ENCODE peak calls at places on chromosomes 2 and 18, in eight cellular contexts. One of them, this sample, is unnamed.

GRCh38 chr18:35695803-35696202 is 114.3 kb downstream of the GALNT1 start:
- DNase-seq in dorsolateral prefrontal cortex: peak
- DNase-seq in M059J: no peak
- DNase-seq in stimulated activated CD4-positive, alpha-beta T cell treated with anti-CD3 and anti-CD28 coated beads, Interleukin-15, amount 100 ng/mL, for 24 hours: no peak
- DNase-seq in astrocyte of the hippocampus: peak
- DNase-seq in activated CD4-positive, CD25-positive, alpha-beta regulatory T cell: no peak
- DNase-seq in GM12892: no peak
- DNase-seq in SW480: no peak
- DNase-seq in this sample: no peak

GRCh38 chr18:75531851-75532241 is 104.3 kb upstream of the SMIM21 start:
- DNase-seq in M059J: no peak
- DNase-seq in activated CD4-positive, CD25-positive, alpha-beta regulatory T cell: no peak
- DNase-seq in stimulated activated CD4-positive, alpha-beta T cell treated with anti-CD3 and anti-CD28 coated beads, Interleukin-15, amount 100 ng/mL, for 24 hours: no peak
- DNase-seq in GM12892: no peak
- DNase-seq in astrocyte of the hippocampus: no peak
- DNase-seq in dorsolateral prefrontal cortex: no peak
- DNase-seq in SW480: no peak
- DNase-seq in this sample: no peak

GRCh38 chr2:144414324-144414845 is 105.5 kb downstream of the ZEB2 start:
- DNase-seq in dorsolateral prefrontal cortex: no peak
- DNase-seq in astrocyte of the hippocampus: peak
- DNase-seq in SW480: no peak
- DNase-seq in stimulated activated CD4-positive, alpha-beta T cell treated with anti-CD3 and anti-CD28 coated beads, Interleukin-15, amount 100 ng/mL, for 24 hours: peak
- DNase-seq in GM12892: no peak
- DNase-seq in M059J: peak
- DNase-seq in activated CD4-positive, CD25-positive, alpha-beta regulatory T cell: no peak
- DNase-seq in this sample: peak

GRCh38 chr2:1082456-1083205 is 132.0 kb downstream of the SNTG2 start:
- DNase-seq in M059J: no peak
- DNase-seq in activated CD4-positive, CD25-positive, alpha-beta regulatory T cell: no peak
- DNase-seq in SW480: no peak
- DNase-seq in stimulated activated CD4-positive, alpha-beta T cell treated with anti-CD3 and anti-CD28 coated beads, Interleukin-15, amount 100 ng/mL, for 24 hours: no peak
- DNase-seq in astrocyte of the hippocampus: no peak
- DNase-seq in dorsolateral prefrontal cortex: no peak
- DNase-seq in GM12892: no peak
- DNase-seq in this sample: no peak

GRCh38 chr18:23918395-23919032 is 96.0 kb upstream of the TTC39C start:
- DNase-seq in M059J: peak
- DNase-seq in stimulated activated CD4-positive, alpha-beta T cell treated with anti-CD3 and anti-CD28 coated beads, Interleukin-15, amount 100 ng/mL, for 24 hours: peak
- DNase-seq in activated CD4-positive, CD25-positive, alpha-beta regulatory T cell: peak
- DNase-seq in dorsolateral prefrontal cortex: peak
- DNase-seq in SW480: peak
- DNase-seq in GM12892: peak
- DNase-seq in astrocyte of the hippocampus: peak
- DNase-seq in this sample: peak

GRCh38 chr2:173354073-173354600 is 535 bp upstream of the CDCA7 start:
- DNase-seq in M059J: peak
- DNase-seq in activated CD4-positive, CD25-positive, alpha-beta regulatory T cell: no peak
- DNase-seq in astrocyte of the hippocampus: no peak
- DNase-seq in GM12892: peak
- DNase-seq in dorsolateral prefrontal cortex: no peak
- DNase-seq in stimulated activated CD4-positive, alpha-beta T cell treated with anti-CD3 and anti-CD28 coated beads, Interleukin-15, amount 100 ng/mL, for 24 hours: no peak
- DNase-seq in SW480: peak
- DNase-seq in this sample: no peak

GRCh38 chr2:120669121-120669952 is 66.3 kb upstream of the GLI2 start:
- DNase-seq in astrocyte of the hippocampus: peak
- DNase-seq in GM12892: no peak
- DNase-seq in stimulated activated CD4-positive, alpha-beta T cell treated with anti-CD3 and anti-CD28 coated beads, Interleukin-15, amount 100 ng/mL, for 24 hours: no peak
- DNase-seq in M059J: peak
- DNase-seq in dorsolateral prefrontal cortex: no peak
- DNase-seq in activated CD4-positive, CD25-positive, alpha-beta regulatory T cell: no peak
- DNase-seq in SW480: peak
- DNase-seq in this sample: no peak

GRCh38 chr2:148664229-148664628 is 19.7 kb downstream of the EPC2 start:
- DNase-seq in stimulated activated CD4-positive, alpha-beta T cell treated with anti-CD3 and anti-CD28 coated beads, Interleukin-15, amount 100 ng/mL, for 24 hours: no peak
- DNase-seq in dorsolateral prefrontal cortex: no peak
- DNase-seq in activated CD4-positive, CD25-positive, alpha-beta regulatory T cell: no peak
- DNase-seq in M059J: no peak
- DNase-seq in astrocyte of the hippocampus: no peak
- DNase-seq in SW480: no peak
- DNase-seq in GM12892: no peak
- DNase-seq in this sample: no peak

GRCh38 chr18:40624959-40625358 is 1330.1 kb upstream of the PIK3C3 start:
- DNase-seq in GM12892: no peak
- DNase-seq in SW480: no peak
- DNase-seq in stimulated activated CD4-positive, alpha-beta T cell treated with anti-CD3 and anti-CD28 coated beads, Interleukin-15, amount 100 ng/mL, for 24 hours: no peak
- DNase-seq in dorsolateral prefrontal cortex: no peak
- DNase-seq in M059J: no peak
- DNase-seq in astrocyte of the hippocampus: no peak
- DNase-seq in activated CD4-positive, CD25-positive, alpha-beta regulatory T cell: no peak
- DNase-seq in this sample: no peak

GRCh38 chr2:80548469-80548868 is 243.9 kb upstream of the LRRTM1 start:
- DNase-seq in GM12892: no peak
- DNase-seq in SW480: no peak
- DNase-seq in dorsolateral prefrontal cortex: no peak
- DNase-seq in M059J: no peak
- DNase-seq in activated CD4-positive, CD25-positive, alpha-beta regulatory T cell: no peak
- DNase-seq in astrocyte of the hippocampus: no peak
- DNase-seq in stimulated activated CD4-positive, alpha-beta T cell treated with anti-CD3 and anti-CD28 coated beads, Interleukin-15, amount 100 ng/mL, for 24 hours: no peak
- DNase-seq in this sample: no peak

GRCh38 chr2:20594957-20595356 is 55.9 kb downstream of the HS1BP3 start:
- DNase-seq in stimulated activated CD4-positive, alpha-beta T cell treated with anti-CD3 and anti-CD28 coated beads, Interleukin-15, amount 100 ng/mL, for 24 hours: no peak
- DNase-seq in SW480: no peak
- DNase-seq in GM12892: no peak
- DNase-seq in dorsolateral prefrontal cortex: no peak
- DNase-seq in M059J: no peak
- DNase-seq in astrocyte of the hippocampus: no peak
- DNase-seq in activated CD4-positive, CD25-positive, alpha-beta regulatory T cell: no peak
- DNase-seq in this sample: no peak

GRCh38 chr2:47662547-47662946 is 120.4 kb upstream of the MSH6 start:
- DNase-seq in M059J: no peak
- DNase-seq in dorsolateral prefrontal cortex: no peak
- DNase-seq in SW480: no peak
- DNase-seq in GM12892: no peak
- DNase-seq in activated CD4-positive, CD25-positive, alpha-beta regulatory T cell: no peak
- DNase-seq in stimulated activated CD4-positive, alpha-beta T cell treated with anti-CD3 and anti-CD28 coated beads, Interleukin-15, amount 100 ng/mL, for 24 hours: no peak
- DNase-seq in astrocyte of the hippocampus: no peak
- DNase-seq in this sample: no peak

GRCh38 chr18:3873698-3874495 is 423.9 kb downstream of the TGIF1 start:
- DNase-seq in M059J: no peak
- DNase-seq in stimulated activated CD4-positive, alpha-beta T cell treated with anti-CD3 and anti-CD28 coated beads, Interleukin-15, amount 100 ng/mL, for 24 hours: no peak
- DNase-seq in dorsolateral prefrontal cortex: no peak
- DNase-seq in GM12892: no peak
- DNase-seq in SW480: no peak
- DNase-seq in activated CD4-positive, CD25-positive, alpha-beta regulatory T cell: no peak
- DNase-seq in astrocyte of the hippocampus: peak
- DNase-seq in this sample: no peak

GRCh38 chr2:204691911-204692510 is 146.7 kb downstream of the PARD3B start:
- DNase-seq in SW480: peak
- DNase-seq in GM12892: no peak
- DNase-seq in stimulated activated CD4-positive, alpha-beta T cell treated with anti-CD3 and anti-CD28 coated beads, Interleukin-15, amount 100 ng/mL, for 24 hours: peak
- DNase-seq in M059J: peak
- DNase-seq in dorsolateral prefrontal cortex: no peak
- DNase-seq in astrocyte of the hippocampus: peak
- DNase-seq in activated CD4-positive, CD25-positive, alpha-beta regulatory T cell: no peak
- DNase-seq in this sample: peak

GRCh38 chr2:233857511-233858118 is 3.3 kb upstream of the HJURP start:
- DNase-seq in M059J: peak
- DNase-seq in dorsolateral prefrontal cortex: no peak
- DNase-seq in astrocyte of the hippocampus: no peak
- DNase-seq in GM12892: no peak
- DNase-seq in stimulated activated CD4-positive, alpha-beta T cell treated with anti-CD3 and anti-CD28 coated beads, Interleukin-15, amount 100 ng/mL, for 24 hours: peak
- DNase-seq in SW480: no peak
- DNase-seq in activated CD4-positive, CD25-positive, alpha-beta regulatory T cell: no peak
- DNase-seq in this sample: peak

GRCh38 chr2:15936277-15937104 is 3.9 kb upstream of the MYCN start:
- DNase-seq in dorsolateral prefrontal cortex: no peak
- DNase-seq in astrocyte of the hippocampus: no peak
- DNase-seq in GM12892: no peak
- DNase-seq in M059J: no peak
- DNase-seq in activated CD4-positive, CD25-positive, alpha-beta regulatory T cell: no peak
- DNase-seq in stimulated activated CD4-positive, alpha-beta T cell treated with anti-CD3 and anti-CD28 coated beads, Interleukin-15, amount 100 ng/mL, for 24 hours: no peak
- DNase-seq in SW480: no peak
- DNase-seq in this sample: no peak

GRCh38 chr2:221606369-221606768 is 34.3 kb upstream of the EPHA4 start:
- DNase-seq in stimulated activated CD4-positive, alpha-beta T cell treated with anti-CD3 and anti-CD28 coated beads, Interleukin-15, amount 100 ng/mL, for 24 hours: no peak
- DNase-seq in activated CD4-positive, CD25-positive, alpha-beta regulatory T cell: no peak
- DNase-seq in M059J: no peak
- DNase-seq in GM12892: no peak
- DNase-seq in astrocyte of the hippocampus: peak
- DNase-seq in SW480: no peak
- DNase-seq in dorsolateral prefrontal cortex: peak
- DNase-seq in this sample: no peak

GRCh38 chr2:211085056-211085680 is 528.8 kb downstream of the CPS1 start:
- DNase-seq in dorsolateral prefrontal cortex: no peak
- DNase-seq in SW480: peak
- DNase-seq in stimulated activated CD4-positive, alpha-beta T cell treated with anti-CD3 and anti-CD28 coated beads, Interleukin-15, amount 100 ng/mL, for 24 hours: no peak
- DNase-seq in activated CD4-positive, CD25-positive, alpha-beta regulatory T cell: no peak
- DNase-seq in astrocyte of the hippocampus: peak
- DNase-seq in GM12892: no peak
- DNase-seq in M059J: peak
- DNase-seq in this sample: no peak

GRCh38 chr2:232951891-232952290 is 61.2 kb downstream of the NGEF start:
- DNase-seq in stimulated activated CD4-positive, alpha-beta T cell treated with anti-CD3 and anti-CD28 coated beads, Interleukin-15, amount 100 ng/mL, for 24 hours: no peak
- DNase-seq in astrocyte of the hippocampus: no peak
- DNase-seq in activated CD4-positive, CD25-positive, alpha-beta regulatory T cell: no peak
- DNase-seq in dorsolateral prefrontal cortex: no peak
- DNase-seq in M059J: peak
- DNase-seq in GM12892: no peak
- DNase-seq in SW480: no peak
- DNase-seq in this sample: peak

GRCh38 chr18:9854801-9855676 is 30.7 kb upstream of the TXNDC2 start:
- DNase-seq in activated CD4-positive, CD25-positive, alpha-beta regulatory T cell: no peak
- DNase-seq in stimulated activated CD4-positive, alpha-beta T cell treated with anti-CD3 and anti-CD28 coated beads, Interleukin-15, amount 100 ng/mL, for 24 hours: no peak
- DNase-seq in M059J: no peak
- DNase-seq in dorsolateral prefrontal cortex: no peak
- DNase-seq in SW480: no peak
- DNase-seq in GM12892: no peak
- DNase-seq in astrocyte of the hippocampus: no peak
- DNase-seq in this sample: no peak

GRCh38 chr18:21727740-21728139 is 12.9 kb upstream of the MIB1 start:
- DNase-seq in activated CD4-positive, CD25-positive, alpha-beta regulatory T cell: no peak
- DNase-seq in M059J: no peak
- DNase-seq in stimulated activated CD4-positive, alpha-beta T cell treated with anti-CD3 and anti-CD28 coated beads, Interleukin-15, amount 100 ng/mL, for 24 hours: no peak
- DNase-seq in astrocyte of the hippocampus: no peak
- DNase-seq in dorsolateral prefrontal cortex: no peak
- DNase-seq in SW480: no peak
- DNase-seq in GM12892: no peak
- DNase-seq in this sample: no peak

GRCh38 chr2:16330012-16330411 is 335.6 kb downstream of the CYRIA start:
- DNase-seq in stimulated activated CD4-positive, alpha-beta T cell treated with anti-CD3 and anti-CD28 coated beads, Interleukin-15, amount 100 ng/mL, for 24 hours: no peak
- DNase-seq in GM12892: no peak
- DNase-seq in SW480: peak
- DNase-seq in activated CD4-positive, CD25-positive, alpha-beta regulatory T cell: no peak
- DNase-seq in astrocyte of the hippocampus: peak
- DNase-seq in dorsolateral prefrontal cortex: no peak
- DNase-seq in M059J: no peak
- DNase-seq in this sample: no peak

GRCh38 chr2:219049282-219049681 is 8.0 kb upstream of the CFAP65 start:
- DNase-seq in astrocyte of the hippocampus: no peak
- DNase-seq in SW480: peak
- DNase-seq in activated CD4-positive, CD25-positive, alpha-beta regulatory T cell: no peak
- DNase-seq in GM12892: no peak
- DNase-seq in M059J: peak
- DNase-seq in dorsolateral prefrontal cortex: no peak
- DNase-seq in stimulated activated CD4-positive, alpha-beta T cell treated with anti-CD3 and anti-CD28 coated beads, Interleukin-15, amount 100 ng/mL, for 24 hours: no peak
- DNase-seq in this sample: no peak

GRCh38 chr2:11744631-11745394 is 1.6 kb upstream of the LPIN1 start:
- DNase-seq in astrocyte of the hippocampus: peak
- DNase-seq in GM12892: no peak
- DNase-seq in SW480: peak
- DNase-seq in stimulated activated CD4-positive, alpha-beta T cell treated with anti-CD3 and anti-CD28 coated beads, Interleukin-15, amount 100 ng/mL, for 24 hours: peak
- DNase-seq in M059J: peak
- DNase-seq in activated CD4-positive, CD25-positive, alpha-beta regulatory T cell: no peak
- DNase-seq in dorsolateral prefrontal cortex: no peak
- DNase-seq in this sample: peak

GRCh38 chr2:10043256-10043905 is at the start of gene KLF11:
- DNase-seq in astrocyte of the hippocampus: peak
- DNase-seq in stimulated activated CD4-positive, alpha-beta T cell treated with anti-CD3 and anti-CD28 coated beads, Interleukin-15, amount 100 ng/mL, for 24 hours: peak
- DNase-seq in M059J: peak
- DNase-seq in GM12892: peak
- DNase-seq in dorsolateral prefrontal cortex: peak
- DNase-seq in activated CD4-positive, CD25-positive, alpha-beta regulatory T cell: peak
- DNase-seq in SW480: peak
- DNase-seq in this sample: peak

GRCh38 chr2:121104721-121105141 is 180.3 kb downstream of the TFCP2L1 start:
- DNase-seq in astrocyte of the hippocampus: peak
- DNase-seq in SW480: no peak
- DNase-seq in dorsolateral prefrontal cortex: peak
- DNase-seq in M059J: no peak
- DNase-seq in stimulated activated CD4-positive, alpha-beta T cell treated with anti-CD3 and anti-CD28 coated beads, Interleukin-15, amount 100 ng/mL, for 24 hours: no peak
- DNase-seq in GM12892: no peak
- DNase-seq in activated CD4-positive, CD25-positive, alpha-beta regulatory T cell: no peak
- DNase-seq in this sample: peak

GRCh38 chr2:200747668-200748618 is 63.8 kb upstream of the BZW1 start:
- DNase-seq in GM12892: no peak
- DNase-seq in activated CD4-positive, CD25-positive, alpha-beta regulatory T cell: no peak
- DNase-seq in stimulated activated CD4-positive, alpha-beta T cell treated with anti-CD3 and anti-CD28 coated beads, Interleukin-15, amount 100 ng/mL, for 24 hours: no peak
- DNase-seq in M059J: peak
- DNase-seq in dorsolateral prefrontal cortex: no peak
- DNase-seq in SW480: no peak
- DNase-seq in astrocyte of the hippocampus: peak
- DNase-seq in this sample: peak

GRCh38 chr2:47437287-47437686 is 34.3 kb downstream of the MSH2 start:
- DNase-seq in stimulated activated CD4-positive, alpha-beta T cell treated with anti-CD3 and anti-CD28 coated beads, Interleukin-15, amount 100 ng/mL, for 24 hours: no peak
- DNase-seq in dorsolateral prefrontal cortex: no peak
- DNase-seq in SW480: peak
- DNase-seq in astrocyte of the hippocampus: peak
- DNase-seq in M059J: peak
- DNase-seq in activated CD4-positive, CD25-positive, alpha-beta regulatory T cell: no peak
- DNase-seq in GM12892: no peak
- DNase-seq in this sample: peak

GRCh38 chr2:190380962-190381412 is 27.2 kb upstream of the MFSD6 start:
- DNase-seq in astrocyte of the hippocampus: no peak
- DNase-seq in GM12892: no peak
- DNase-seq in activated CD4-positive, CD25-positive, alpha-beta regulatory T cell: no peak
- DNase-seq in M059J: no peak
- DNase-seq in dorsolateral prefrontal cortex: no peak
- DNase-seq in stimulated activated CD4-positive, alpha-beta T cell treated with anti-CD3 and anti-CD28 coated beads, Interleukin-15, amount 100 ng/mL, for 24 hours: no peak
- DNase-seq in SW480: no peak
- DNase-seq in this sample: peak

GRCh38 chr2:136025057-136025973 is 39.9 kb upstream of the DARS1 start:
- DNase-seq in dorsolateral prefrontal cortex: peak
- DNase-seq in stimulated activated CD4-positive, alpha-beta T cell treated with anti-CD3 and anti-CD28 coated beads, Interleukin-15, amount 100 ng/mL, for 24 hours: peak
- DNase-seq in M059J: peak
- DNase-seq in GM12892: peak
- DNase-seq in activated CD4-positive, CD25-positive, alpha-beta regulatory T cell: peak
- DNase-seq in SW480: peak
- DNase-seq in astrocyte of the hippocampus: peak
- DNase-seq in this sample: peak

GRCh38 chr2:66445076-66445724 is 10.3 kb downstream of the MEIS1 start:
- DNase-seq in SW480: no peak
- DNase-seq in dorsolateral prefrontal cortex: no peak
- DNase-seq in M059J: no peak
- DNase-seq in activated CD4-positive, CD25-positive, alpha-beta regulatory T cell: no peak
- DNase-seq in astrocyte of the hippocampus: peak
- DNase-seq in GM12892: no peak
- DNase-seq in stimulated activated CD4-positive, alpha-beta T cell treated with anti-CD3 and anti-CD28 coated beads, Interleukin-15, amount 100 ng/mL, for 24 hours: no peak
- DNase-seq in this sample: no peak

GRCh38 chr18:10565835-10566234 is 40.0 kb downstream of the NAPG start:
- DNase-seq in activated CD4-positive, CD25-positive, alpha-beta regulatory T cell: no peak
- DNase-seq in GM12892: no peak
- DNase-seq in stimulated activated CD4-positive, alpha-beta T cell treated with anti-CD3 and anti-CD28 coated beads, Interleukin-15, amount 100 ng/mL, for 24 hours: no peak
- DNase-seq in dorsolateral prefrontal cortex: peak
- DNase-seq in astrocyte of the hippocampus: no peak
- DNase-seq in M059J: no peak
- DNase-seq in SW480: no peak
- DNase-seq in this sample: no peak

GRCh38 chr2:158835431-158835830 is 40.3 kb downstream of the DAPL1 start:
- DNase-seq in GM12892: no peak
- DNase-seq in activated CD4-positive, CD25-positive, alpha-beta regulatory T cell: no peak
- DNase-seq in stimulated activated CD4-positive, alpha-beta T cell treated with anti-CD3 and anti-CD28 coated beads, Interleukin-15, amount 100 ng/mL, for 24 hours: no peak
- DNase-seq in M059J: no peak
- DNase-seq in astrocyte of the hippocampus: no peak
- DNase-seq in dorsolateral prefrontal cortex: no peak
- DNase-seq in SW480: no peak
- DNase-seq in this sample: no peak

GRCh38 chr2:203062126-203062525 is 47.5 kb downstream of the NBEAL1 start:
- DNase-seq in activated CD4-positive, CD25-positive, alpha-beta regulatory T cell: no peak
- DNase-seq in SW480: no peak
- DNase-seq in M059J: no peak
- DNase-seq in stimulated activated CD4-positive, alpha-beta T cell treated with anti-CD3 and anti-CD28 coated beads, Interleukin-15, amount 100 ng/mL, for 24 hours: no peak
- DNase-seq in dorsolateral prefrontal cortex: no peak
- DNase-seq in GM12892: no peak
- DNase-seq in astrocyte of the hippocampus: no peak
- DNase-seq in this sample: peak